ENCODE peak calls at places on chromosomes 2 and 18, in seven cellular contexts. U, L, X, M, J, S and N are unnamed samples.

GRCh38 chr2:157627594-157628281 is 926 bp downstream of the ACVR1C start:
- DNase-seq in S (no peak), J (no peak), L (no peak), U (no peak), X (no peak), M (no peak), N (no peak)

GRCh38 chr18:34631071-34631470 is 79.0 kb upstream of the DTNA start:
- DNase-seq in L (no peak), U (no peak), M (no peak), S (no peak), J (no peak), X (no peak), N (no peak)

GRCh38 chr18:7924616-7925015 is 357.5 kb downstream of the PTPRM start:
- DNase-seq in J (no peak), S (no peak), M (no peak), U (no peak), L (no peak), X (no peak), N (no peak)

GRCh38 chr2:138395565-138396306 is 105.8 kb upstream of the SPOPL start:
- DNase-seq in M (no peak), X (no peak), U (no peak), L (no peak), S (no peak), J (no peak), N (no peak)

GRCh38 chr18:13427354-13427753 is 208.8 kb downstream of the LDLRAD4 start:
- DNase-seq in U (no peak), S (no peak), X (no peak), L (no peak), M (no peak), J (no peak), N (no peak)

GRCh38 chr2:101753720-101754490 is 56.4 kb downstream of the MAP4K4 start:
- DNase-seq in X (no peak), S (no peak), M (no peak), L (no peak), U (peak), J (no peak), N (no peak)

GRCh38 chr2:215764441-215765048 is 248.8 kb downstream of the MREG start:
- DNase-seq in S (no peak), L (no peak), X (no peak), J (peak), M (no peak), U (no peak), N (no peak)

GRCh38 chr2:53234548-53234903 is 533.1 kb upstream of the CHAC2 start:
- DNase-seq in X (no peak), J (no peak), U (no peak), L (no peak), S (no peak), M (no peak), N (no peak)

GRCh38 chr2:52369176-52369575 is 1337.2 kb upstream of the NRXN1 start:
- DNase-seq in L (no peak), M (no peak), X (no peak), J (no peak), S (no peak), U (no peak), N (no peak)

DNA sequence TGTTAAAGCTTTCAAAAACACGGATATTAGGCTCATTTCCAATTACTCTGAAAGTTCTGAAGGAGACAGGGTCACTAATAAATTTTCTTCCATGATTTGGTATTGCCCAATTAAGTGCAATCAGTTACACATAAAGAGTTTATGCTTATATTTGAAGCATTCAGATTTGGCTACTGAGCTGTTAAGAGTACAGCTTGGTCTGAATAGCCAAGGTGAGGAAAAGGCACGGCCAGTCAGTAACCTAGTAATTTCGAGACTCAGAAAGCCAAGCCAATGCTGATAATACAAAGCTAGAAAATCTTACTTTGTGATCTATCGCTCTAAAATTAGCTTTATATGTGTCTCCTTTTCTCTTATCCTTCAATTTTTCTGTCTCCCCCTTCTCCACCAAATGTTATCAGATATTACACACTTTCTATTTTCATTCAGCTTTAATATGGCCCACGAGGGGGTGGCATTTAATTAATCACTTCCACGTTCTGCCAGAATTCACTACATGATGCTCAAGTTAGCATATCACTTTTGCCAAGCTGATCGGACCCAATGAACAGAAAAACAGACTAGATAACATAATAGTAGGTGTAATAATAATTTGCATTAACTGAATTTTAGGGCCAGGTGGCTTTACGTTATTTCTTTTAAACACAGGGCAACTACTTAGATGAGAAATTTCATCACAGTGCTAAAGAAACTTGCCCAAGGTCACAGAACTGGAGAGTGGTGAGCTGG is 138.4 kb downstream of the TCF4 start:
- DNase-seq in M (no peak), L (no peak), S (no peak), X (no peak), J (no peak), U (no peak), N (no peak)
- TF ChIP-seq TAF1 in M (no peak), L (no peak), S (no peak), X (no peak), J (no peak), U (no peak), N (no peak)

GRCh38 chr2:46062637-46063412 is 234.4 kb upstream of the EPAS1 start:
- DNase-seq in X (peak), M (peak), S (peak), J (peak), L (peak), U (no peak), N (peak)

GRCh38 chr2:46053502-46054094 is 243.6 kb upstream of the EPAS1 start:
- DNase-seq in M (no peak), U (no peak), X (no peak), L (no peak), S (no peak), J (no peak), N (no peak)

GRCh38 chr2:46056541-46056940 is 240.7 kb upstream of the EPAS1 start:
- DNase-seq in J (no peak), S (no peak), X (no peak), U (no peak), M (no peak), L (no peak), N (no peak)

GRCh38 chr2:46058140-46058539 is 239.1 kb upstream of the EPAS1 start:
- DNase-seq in S (no peak), J (no peak), U (no peak), M (no peak), X (no peak), L (no peak), N (no peak)
- TF ChIP-seq POLR2AphosphoS5 in S (no peak), J (no peak), U (no peak), M (no peak), X (no peak), L (no peak), N (no peak)

DNA sequence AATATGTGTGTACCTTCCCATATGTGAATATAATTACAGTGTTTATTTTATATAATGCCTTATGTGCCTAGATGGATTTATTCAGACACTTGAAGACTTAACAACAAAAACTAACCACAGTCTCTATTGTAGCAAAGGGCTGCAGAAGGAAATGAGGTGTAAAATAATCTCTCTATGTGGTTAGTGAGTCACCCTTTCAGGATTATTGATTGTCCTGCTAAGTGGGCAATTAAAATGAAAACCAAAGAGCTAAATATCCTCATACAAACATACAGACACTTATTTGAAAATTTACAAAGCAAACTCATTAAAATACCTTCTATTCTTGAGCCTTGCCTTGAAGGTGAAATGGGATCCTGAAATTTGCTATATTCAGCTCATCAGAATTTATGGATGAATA is 27.7 kb upstream of the DCC start:
- DNase-seq in L (no peak), M (no peak), X (no peak), U (no peak), S (no peak), J (no peak), N (no peak)
- TF ChIP-seq TAF1 in L (no peak), M (no peak), X (no peak), U (no peak), S (no peak), J (no peak), N (no peak)

GRCh38 chr2:127671557-127672302 is 3.6 kb downstream of the LIMS2 start:
- DNase-seq in U (no peak), S (no peak), M (peak), X (no peak), L (peak), J (no peak), N (no peak)

GRCh38 chr2:127673304-127674069 is 1.8 kb downstream of the LIMS2 start:
- DNase-seq in M (peak), S (no peak), L (peak), U (no peak), X (no peak), J (no peak), N (no peak)

GRCh38 chr2:127670957-127671290 is 4.4 kb downstream of the LIMS2 start:
- DNase-seq in S (peak), L (no peak), M (no peak), J (no peak), U (no peak), X (no peak), N (no peak)

GRCh38 chr2:127674241-127675209 is 805 bp downstream of the LIMS2 start:
- DNase-seq in X (peak), S (no peak), M (peak), L (peak), J (no peak), U (no peak), N (peak)

DNA sequence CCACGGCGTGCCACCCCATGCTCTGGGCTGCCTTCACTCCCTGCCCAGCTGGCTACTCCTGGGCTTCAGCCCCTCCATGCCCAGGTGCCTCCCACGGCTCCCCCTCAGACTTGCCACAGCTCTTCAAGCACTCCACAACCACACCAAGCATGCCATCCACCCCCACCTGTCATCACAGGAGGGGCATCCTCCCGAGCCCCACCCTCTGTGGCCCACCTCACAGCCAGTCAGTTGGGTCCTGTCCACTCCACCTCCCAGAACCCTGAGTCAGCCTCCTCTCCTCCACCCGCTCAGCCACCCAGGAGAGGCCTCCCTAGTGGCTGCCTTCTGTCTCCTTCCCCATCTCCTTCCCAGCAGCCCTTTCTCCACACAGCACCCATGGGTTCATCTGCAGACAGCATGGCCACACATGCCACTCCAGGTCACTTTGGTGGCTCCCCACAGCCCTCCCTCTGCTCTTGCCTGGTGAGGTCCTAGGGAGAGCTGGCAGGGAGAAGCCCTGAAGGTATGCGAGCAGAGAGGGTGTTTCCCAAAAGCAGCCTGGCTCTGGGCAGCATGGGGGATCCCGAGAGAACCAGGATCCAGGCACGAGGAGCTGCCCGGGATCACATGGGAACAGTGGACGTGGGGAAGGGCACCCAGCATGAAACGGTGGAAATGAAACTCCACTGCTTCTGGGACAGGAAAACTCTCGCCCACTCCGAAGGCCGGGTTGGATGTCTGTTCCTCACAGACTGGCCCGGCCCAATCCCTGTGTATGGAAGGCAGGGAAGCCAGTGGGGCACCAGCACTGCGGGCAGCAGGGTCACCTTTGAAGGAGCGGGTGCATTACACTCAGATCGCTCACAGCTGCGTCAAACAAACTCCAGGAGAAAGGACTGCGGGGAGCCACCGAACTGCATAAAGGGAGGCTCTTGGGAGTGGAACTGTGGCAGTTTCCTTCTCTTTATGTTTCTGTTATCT is 2.7 kb downstream of the LIMS2 start:
- DNase-seq in X (no peak), U (no peak), L (peak), M (peak), J (no peak), S (no peak), N (no peak)
- TF ChIP-seq POLR2AphosphoS5 in X (no peak), U (no peak), L (no peak), M (no peak), J (no peak), S (no peak), N (no peak)

GRCh38 chr18:22817844-22818243 is 115.3 kb upstream of the RBBP8 start:
- DNase-seq in S (no peak), J (no peak), U (no peak), L (no peak), X (no peak), M (no peak), N (no peak)
- TF ChIP-seq TAF1 in S (no peak), J (no peak), U (no peak), L (no peak), X (no peak), M (no peak), N (no peak)

DNA sequence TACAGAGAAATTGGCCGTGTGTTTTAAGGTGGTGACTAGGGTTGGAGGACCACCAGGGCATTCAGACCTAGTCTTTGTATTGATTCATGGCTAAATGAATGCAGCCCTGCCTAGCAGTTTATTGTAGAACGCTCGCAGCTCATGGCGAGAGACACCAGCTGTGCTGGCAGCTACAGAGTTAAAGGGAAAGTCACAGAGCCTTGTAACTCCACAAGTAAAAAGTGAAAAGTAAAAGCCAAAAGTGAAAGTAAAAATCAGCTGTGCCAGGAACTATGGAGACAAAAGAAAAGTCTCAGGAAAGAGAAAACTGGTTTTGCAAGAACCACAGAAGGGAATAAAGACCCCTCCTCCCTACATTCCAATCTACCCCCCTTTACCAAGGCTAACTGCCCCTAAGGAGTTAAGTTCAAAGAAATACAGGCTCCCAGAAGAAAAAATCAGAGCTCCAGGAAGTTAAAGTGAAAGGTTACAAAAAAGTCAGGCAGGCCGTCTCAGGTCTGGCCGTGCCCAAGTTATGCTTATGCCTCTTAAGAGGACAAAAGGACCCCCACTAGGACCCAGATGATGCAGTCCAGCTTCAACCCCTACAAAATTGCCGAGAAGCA is 46.4 kb upstream of the SELENOI start:
- DNase-seq in S (peak), X (no peak), M (no peak), U (peak), L (peak), J (no peak), N (no peak)
- TF ChIP-seq POLR2AphosphoS5 in S (no peak), X (no peak), M (no peak), U (no peak), L (no peak), J (no peak), N (no peak)

DNA sequence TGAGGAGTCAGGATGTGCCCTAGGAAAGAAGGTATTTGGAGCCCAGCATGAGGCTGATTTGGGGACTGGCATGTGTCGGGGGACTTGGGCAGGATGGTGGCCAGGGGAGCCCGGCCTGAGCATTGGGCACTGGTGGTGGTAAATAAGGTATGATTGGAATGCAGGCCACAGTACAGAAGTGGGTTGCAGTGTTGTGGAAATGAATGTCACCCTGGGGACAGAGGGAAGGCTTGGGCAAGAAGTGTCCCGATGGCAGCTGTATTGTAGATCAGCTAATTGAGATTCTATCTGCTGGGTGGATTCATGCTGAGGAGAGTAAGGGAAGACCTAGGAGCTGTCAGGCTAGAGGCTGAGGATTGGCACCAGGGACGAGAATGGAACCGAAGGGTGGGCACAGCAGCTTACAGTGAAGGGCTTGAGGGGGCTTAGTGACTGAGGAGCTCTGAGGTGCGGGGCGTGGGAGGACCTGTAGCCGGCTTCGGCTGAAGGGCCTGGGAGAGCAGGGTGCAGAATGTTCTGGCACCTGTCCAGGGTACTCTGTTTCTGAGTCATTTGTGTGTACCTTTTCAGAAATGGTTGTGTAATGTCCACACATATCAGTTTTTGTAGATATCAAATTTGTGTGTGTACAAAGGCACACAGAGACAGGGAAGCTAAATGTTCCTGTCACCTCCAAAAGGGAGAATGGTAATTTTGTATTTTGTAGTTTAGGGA is 170.2 kb downstream of the PRKCE start:
- DNase-seq in L (no peak), X (no peak), U (no peak), J (no peak), S (peak), M (no peak), N (no peak)
- TF ChIP-seq TAF1 in L (no peak), X (no peak), U (no peak), J (no peak), S (no peak), M (no peak), N (no peak)